ENCODE peak calls at places on chromosomes 16 and 17, in ten cellular contexts. F, M, G, L, P, B, S, X, K and R are unnamed samples.

GRCh38 chr17:78027121-78027520 is 68.6 kb downstream of the TNRC6C start:
- DNase-seq in G (no peak), M (no peak), X (no peak), F (no peak), P (no peak), S (no peak), B (no peak), L (no peak), K (no peak), R (no peak)

GRCh38 chr17:78079253-78079652 is 49.3 kb downstream of the TMC6 start:
- DNase-seq in G (no peak), X (no peak), S (no peak), M (no peak), F (no peak), L (no peak), B (no peak), P (no peak), K (no peak), R (no peak)

GRCh38 chr16:86626284-86626683 is 47.9 kb downstream of the FOXL1 start:
- DNase-seq in L (no peak), S (no peak), G (no peak), F (no peak), P (no peak), M (no peak), B (no peak), K (no peak), X (no peak), R (no peak)

GRCh38 chr17:19019041-19019941 is 14.7 kb upstream of the FAM83G start:
- DNase-seq in X (no peak), P (no peak), F (no peak), G (no peak), S (no peak), M (no peak), K (no peak), B (no peak), L (no peak), R (no peak)

GRCh38 chr16:87713469-87714229 is 52.1 kb downstream of the KLHDC4 start:
- DNase-seq in S (no peak), P (no peak), X (no peak), L (no peak), F (no peak), B (no peak), G (no peak), K (no peak), M (no peak), R (no peak)

GRCh38 chr17:33118391-33118790 is 126.7 kb downstream of the SPACA3 start:
- DNase-seq in F (no peak), M (no peak), K (no peak), X (no peak), L (no peak), P (no peak), B (no peak), G (no peak), S (no peak), R (no peak)

GRCh38 chr16:85332175-85332574 is 219.9 kb upstream of the CIBAR2 start:
- DNase-seq in S (no peak), L (no peak), M (peak; percentile 88), G (no peak), K (no peak), P (no peak), X (no peak), F (no peak), B (no peak), R (no peak)

GRCh38 chr16:6035161-6035560 is 937.6 kb upstream of the EEF2KMT start:
- DNase-seq in X (no peak), F (no peak), S (no peak), G (no peak), B (no peak), P (no peak), K (no peak), L (no peak), M (no peak), R (no peak)

GRCh38 chr17:79936661-79937434 is 97.6 kb upstream of the CBX4 start:
- DNase-seq in B (no peak), F (no peak), M (no peak), K (no peak), P (no peak), X (no peak), L (no peak), S (no peak), G (no peak), R (no peak)

GRCh38 chr17:79934653-79934970 is 95.4 kb upstream of the CBX4 start:
- DNase-seq in K (no peak), L (no peak), G (no peak), X (no peak), S (no peak), F (no peak), P (no peak), M (no peak), B (no peak), R (no peak)

GRCh38 chr17:79935197-79935844 is 96.1 kb upstream of the CBX4 start:
- DNase-seq in P (no peak), X (no peak), S (no peak), B (no peak), L (no peak), F (no peak), K (no peak), G (no peak), M (no peak), R (no peak)

GRCh38 chr17:79937435-79937870 is 98.2 kb upstream of the CBX4 start:
- DNase-seq in M (no peak), B (no peak), L (no peak), K (no peak), P (no peak), F (no peak), X (no peak), S (no peak), G (no peak), R (no peak)

DNA sequence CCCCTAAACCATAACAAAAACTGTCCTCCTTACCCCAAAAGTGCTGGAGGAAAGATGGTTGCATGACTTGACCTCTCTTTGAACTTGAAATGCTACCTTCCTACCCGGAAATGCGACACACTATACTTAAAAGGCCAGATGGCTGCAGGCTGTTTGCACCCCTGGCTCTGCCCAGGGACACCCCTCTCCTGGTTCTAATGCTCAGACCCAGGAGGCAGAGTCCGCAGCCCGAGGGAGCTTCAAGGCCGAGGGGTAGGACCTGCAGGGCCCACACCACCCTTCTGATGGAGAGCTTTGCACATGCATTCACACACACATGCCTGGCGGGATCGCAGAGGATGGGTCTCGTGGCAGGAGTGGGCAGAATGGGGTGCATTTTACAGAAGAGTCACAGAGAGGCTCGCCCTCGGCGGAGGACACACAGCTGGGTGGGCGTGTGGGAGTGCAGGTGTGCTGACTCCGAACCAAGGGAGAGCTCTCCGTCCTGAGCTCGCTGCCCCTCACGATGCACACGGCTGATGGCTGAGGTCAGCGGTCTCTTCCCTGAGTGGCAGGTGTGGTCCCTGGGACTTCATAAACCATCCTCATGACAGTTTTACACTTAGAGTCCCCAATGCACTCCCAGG is 96.7 kb upstream of the CBX4 start:
- DNase-seq in S (no peak), L (no peak), P (no peak), G (no peak), K (no peak), M (no peak), B (no peak), F (no peak), X (no peak), R (no peak)
- H3K4me3 ChIP-seq in S (no peak overlapping the region), L (no peak overlapping the region), P (no peak overlapping the region), G (no peak overlapping the region), K (no peak overlapping the region), M (no peak overlapping the region), B (no peak overlapping the region), F (no peak overlapping the region), X (no peak overlapping the region), R (no peak overlapping the region)

GRCh38 chr17:66451188-66452149 is 149.1 kb downstream of the PRKCA start:
- DNase-seq in M (peak; percentile 80), X (no peak), P (peak; percentile 34), K (no peak), G (no peak), S (peak; percentile 35), F (no peak), L (no peak), B (no peak), R (no peak)
- TF ChIP-seq CTCF in M (peak; percentile 80), X (no peak), P (peak; percentile 24), K (no peak), G (peak; percentile 8), S (peak; percentile 20), F (peak; percentile 52), L (no peak), B (no peak), R (peak; percentile 55)

DNA sequence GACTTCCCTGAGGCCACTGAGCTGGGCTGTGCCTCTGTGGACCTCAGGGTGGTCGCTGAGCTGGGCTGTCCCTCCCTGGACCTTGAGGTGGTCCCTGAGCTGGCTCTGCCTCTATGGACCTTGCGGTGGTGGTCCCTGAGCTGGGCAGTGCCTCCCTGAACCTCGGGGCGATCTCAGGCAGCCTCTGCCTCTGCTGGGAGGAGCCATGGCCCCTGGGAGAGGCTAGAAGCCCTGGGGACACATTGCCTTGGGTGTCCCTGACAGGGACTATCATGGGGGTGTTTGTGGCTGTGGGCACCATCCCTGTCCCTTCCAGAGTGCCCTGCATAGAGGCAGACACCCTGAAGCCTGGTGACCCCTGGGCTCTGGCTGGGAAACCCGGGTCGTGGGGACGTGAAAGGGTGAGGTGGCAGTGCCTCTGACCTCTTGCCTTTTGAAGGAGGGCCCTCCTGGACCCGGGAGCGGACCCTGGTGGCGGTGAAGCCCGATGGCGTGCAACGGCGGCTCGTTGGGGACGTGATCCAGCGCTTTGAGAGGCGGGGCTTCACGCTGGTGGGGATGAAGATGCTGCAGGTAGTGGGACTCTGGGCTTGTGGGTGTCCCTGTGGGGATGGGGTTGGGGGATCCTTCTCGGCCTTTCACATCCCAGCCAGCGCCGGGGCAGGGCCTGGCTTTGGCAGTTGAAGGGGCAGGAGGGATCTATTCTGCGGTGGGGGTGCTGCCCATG is 1.7 kb downstream of the NME4 start:
- DNase-seq in F (no peak), M (peak; percentile 74), B (no peak), G (no peak), K (no peak), S (no peak), L (no peak), P (no peak), X (no peak), R (no peak)
- H3K4me3 ChIP-seq in F (no peak overlapping the region), M (no peak overlapping the region), B (no peak overlapping the region), G (no peak overlapping the region), K (no peak overlapping the region), S (no peak overlapping the region), L (no peak overlapping the region), P (no peak overlapping the region), X (no peak overlapping the region), R (no peak overlapping the region)

GRCh38 chr17:57541049-57541448 is 204.1 kb downstream of the CCDC182 start:
- DNase-seq in F (no peak), M (no peak), P (no peak), G (no peak), L (no peak), X (no peak), K (no peak), S (no peak), B (no peak), R (no peak)

GRCh38 chr17:57542518-57542917 is 202.6 kb downstream of the CCDC182 start:
- DNase-seq in M (no peak), S (no peak), K (no peak), G (no peak), F (no peak), X (no peak), L (no peak), B (no peak), P (no peak), R (no peak)

GRCh38 chr17:57540596-57540995 is 204.5 kb downstream of the CCDC182 start:
- DNase-seq in S (no peak), P (no peak), F (no peak), B (no peak), X (no peak), L (no peak), M (no peak), K (no peak), G (no peak), R (no peak)

GRCh38 chr17:57543230-57543629 is 201.9 kb downstream of the CCDC182 start:
- DNase-seq in X (no peak), P (no peak), L (no peak), G (no peak), M (no peak), B (no peak), K (no peak), F (no peak), S (no peak), R (no peak)

GRCh38 chr17:57541472-57542394 is 203.4 kb downstream of the CCDC182 start:
- DNase-seq in M (no peak), K (no peak), L (no peak), X (peak; percentile 78), S (no peak), P (no peak), G (peak; percentile 50), B (no peak), F (no peak), R (no peak)
- TF ChIP-seq CTCF in M (peak; percentile 13), K (no peak), L (no peak), X (no peak), S (no peak), P (no peak), G (no peak), B (no peak), F (no peak), R (no peak)